ENCODE peak calls at places on chromosomes 13 and 19, in five cellular contexts. I is NCI-H2029 treated with DMSO at 0.1 percent for 48 hours; E is stimulated activated CD4-positive, alpha-beta T cell treated with anti-CD3 and anti-CD28 coated beads, Interleukin-4, amount 100 ng/mL, for 48 hours; O is T follicular helper cell; S is mesenteric fat pad. R is an unnamed sample.
A peak's percentile ranks its signal among the peaks of the same experiment; 100 is the strongest.

GRCh38 chr13:45393941-45394570 is 24.1 kb downstream of the SLC25A30 start:
- DNase-seq in O (no peak), I (no peak), E (no peak), S (no peak), R (peak; percentile 51)

GRCh38 chr13:112586334-112586733 is 1.6 kb downstream of the TUBGCP3 start:
- DNase-seq in O (no peak), I (no peak), E (no peak), S (no peak), R (no peak)

GRCh38 chr19:36149673-36150406 is 2.4 kb downstream of the COX7A1 start:
- DNase-seq in S (no peak), E (no peak), I (no peak), O (no peak), R (no peak)

GRCh38 chr19:29302002-29302928 is 89.3 kb upstream of the UQCRFS1 start:
- DNase-seq in O (no peak), E (no peak), I (no peak), S (no peak), R (no peak)

GRCh38 chr13:114151565-114152284 is 19.3 kb upstream of the RASA3 start:
- DNase-seq in O (peak; percentile 47), I (peak; percentile 60), S (peak; percentile 87), E (no peak), R (peak; percentile 50)

GRCh38 chr19:8311461-8312260 is 3.5 kb upstream of the CD320 start:
- DNase-seq in O (no peak), S (peak; percentile 84), E (no peak), I (no peak), R (no peak)

GRCh38 chr13:111210488-111210887 is 95.4 kb downstream of the ARHGEF7 start:
- DNase-seq in S (no peak), E (no peak), O (no peak), I (no peak), R (peak; percentile 93)

GRCh38 chr19:45324349-45324907 is 1.8 kb upstream of the CKM start:
- DNase-seq in E (no peak), I (no peak), O (no peak), S (no peak), R (no peak)

GRCh38 chr13:40187836-40188591 is 478.4 kb downstream of the FOXO1 start:
- DNase-seq in O (peak; percentile 60), S (no peak), I (no peak), E (peak; percentile 29), R (no peak)

GRCh38 chr13:59439776-59440428 is 723.8 kb downstream of the DIAPH3 start:
- DNase-seq in S (no peak), I (no peak), E (no peak), O (no peak), R (no peak)

GRCh38 chr19:54209748-54210494 is 9.3 kb downstream of the RPS9 start:
- DNase-seq in E (no peak), I (peak; percentile 94), O (no peak), S (no peak), R (peak; percentile 97)

GRCh38 chr19:15449620-15450527 is at the start of gene WIZ:
- DNase-seq in S (peak; percentile 95), O (peak; percentile 78), E (peak; percentile 74), I (no peak), R (peak; percentile 62)

GRCh38 chr13:43935878-43936277 is 56.2 kb downstream of the LACC1 start:
- DNase-seq in O (no peak), E (no peak), S (no peak), I (no peak), R (no peak)

GRCh38 chr19:806815-807421 is 9.7 kb downstream of the PTBP1 start:
- DNase-seq in S (no peak), E (no peak), O (no peak), I (no peak), R (no peak)

GRCh38 chr13:76129305-76130040 is 493.3 kb downstream of the LMO7 start:
- DNase-seq in O (no peak), I (no peak), E (no peak), S (no peak), R (no peak)

R was measured in fibroblast of lung.